ENCODE peak calls at places on chromosome 18, in seven cellular contexts. P is heart left ventricle, B is stomach, K is GM20000, F is HFFc6, G is foreskin fibroblast, S is esophagus squamous epithelium. N is an unnamed sample.

GRCh38 chr18:46632401-46633089 is 24.5 kb downstream of the LOXHD1 start:
- DNase-seq in P (no peak), G (peak), F (peak), S (no peak), K (no peak), B (no peak), N (peak)

GRCh38 chr18:75429975-75430374 is 2.5 kb upstream of the SMIM21 start:
- DNase-seq in B (no peak), G (no peak), S (no peak), P (no peak), F (no peak), K (no peak), N (no peak)

GRCh38 chr18:35933982-35934381 is 38.5 kb upstream of the RMP24 start:
- DNase-seq in F (no peak), G (no peak), P (no peak), S (no peak), B (no peak), K (no peak), N (no peak)

GRCh38 chr18:40935423-40935822 is 1019.6 kb upstream of the PIK3C3 start:
- DNase-seq in K (peak), F (peak), P (no peak), B (no peak), G (no peak), S (no peak), N (no peak)

GRCh38 chr18:3717626-3718025 is 267.7 kb downstream of the TGIF1 start:
- DNase-seq in F (no peak), B (no peak), S (no peak), P (no peak), G (no peak), K (no peak), N (no peak)

GRCh38 chr18:6414118-6414722 is 491 bp downstream of the L3MBTL4 start:
- DNase-seq in G (no peak), P (peak), K (peak), F (no peak), S (no peak), B (peak), N (peak)

GRCh38 chr18:62607302-62607701 is 84.5 kb downstream of the ZCCHC2 start:
- DNase-seq in P (no peak), G (no peak), B (no peak), K (no peak), S (no peak), F (no peak), N (no peak)

GRCh38 chr18:76572517-76573247 is 77.6 kb upstream of the ZNF516 start:
- DNase-seq in B (no peak), P (no peak), G (no peak), K (no peak), S (no peak), F (no peak), N (peak)

GRCh38 chr18:79916128-79916494 is 35.3 kb downstream of the SLC66A2 start:
- DNase-seq in B (no peak), G (no peak), F (no peak), P (no peak), S (no peak), K (no peak), N (no peak)

GRCh38 chr18:74063023-74063422 is 84.6 kb downstream of the FBXO15 start:
- DNase-seq in G (no peak), B (no peak), K (peak), P (no peak), F (no peak), S (no peak), N (no peak)

GRCh38 chr18:21391074-21391673 is 149.1 kb downstream of the GREB1L start:
- DNase-seq in F (peak), G (peak), B (no peak), P (no peak), K (no peak), S (no peak), N (no peak)

GRCh38 chr18:22422909-22423548 is 5.3 kb upstream of the CTAGE1 start:
- DNase-seq in P (peak), K (no peak), B (peak), G (no peak), S (no peak), F (no peak), N (no peak)

GRCh38 chr18:32373995-32374394 is 96.7 kb downstream of the GAREM1 start:
- DNase-seq in G (peak), F (no peak), B (no peak), S (no peak), K (no peak), P (no peak), N (no peak)

GRCh38 chr18:78406743-78407455 is 572.7 kb upstream of the SALL3 start:
- DNase-seq in K (no peak), G (no peak), S (no peak), B (peak), P (no peak), F (no peak), N (no peak)

GRCh38 chr18:55455938-55456337 is 132.1 kb downstream of the TCF4 start:
- DNase-seq in P (no peak), S (no peak), K (no peak), B (no peak), G (no peak), F (no peak), N (no peak)

GRCh38 chr18:36580266-36580665 is 248.5 kb downstream of the TPGS2 start:
- DNase-seq in F (peak), P (peak), S (no peak), G (no peak), B (no peak), K (no peak), N (no peak)

GRCh38 chr18:62611395-62612241 is 88.8 kb downstream of the ZCCHC2 start:
- DNase-seq in K (no peak), F (no peak), G (no peak), S (no peak), P (peak), B (no peak), N (no peak)

GRCh38 chr18:50170004-50170403 is 24.9 kb downstream of the MYO5B start:
- DNase-seq in F (no peak), P (no peak), G (no peak), S (no peak), K (no peak), B (no peak), N (no peak)

GRCh38 chr18:2846241-2846637 is 567 bp upstream of the EMILIN2 start:
- DNase-seq in S (no peak), B (no peak), F (no peak), G (no peak), K (peak), P (no peak), N (no peak)

GRCh38 chr18:5294113-5294617 is 1.4 kb downstream of the ZBTB14 start:
- DNase-seq in B (peak), F (no peak), S (peak), G (no peak), K (no peak), P (no peak), N (no peak)

GRCh38 chr18:78792736-78793135 is 186.9 kb upstream of the SALL3 start:
- DNase-seq in G (no peak), P (no peak), F (no peak), B (no peak), K (no peak), S (no peak), N (no peak)

GRCh38 chr18:31648966-31649429 is 35.4 kb downstream of the B4GALT6 start:
- DNase-seq in P (no peak), F (peak), G (peak), K (peak), B (no peak), S (no peak), N (no peak)

GRCh38 chr18:7133181-7133580 is 15.6 kb upstream of the LAMA1 start:
- DNase-seq in S (no peak), P (no peak), B (no peak), G (peak), F (peak), K (no peak), N (no peak)

GRCh38 chr18:79385326-79385725 is 10.4 kb upstream of the NFATC1 start:
- DNase-seq in S (no peak), G (no peak), F (no peak), K (no peak), P (no peak), B (no peak), N (peak)

GRCh38 chr18:58037163-58037562 is 6.9 kb upstream of the NEDD4L start:
- DNase-seq in G (no peak), S (no peak), B (no peak), F (no peak), P (no peak), K (no peak), N (no peak)

GRCh38 chr18:48791636-48792105 is 159.1 kb downstream of the SMAD7 start:
- DNase-seq in K (no peak), G (no peak), P (no peak), B (no peak), S (no peak), F (peak), N (no peak)

GRCh38 chr18:44195394-44196140 is 485.1 kb upstream of the SETBP1 start:
- DNase-seq in B (no peak), G (peak), K (no peak), S (no peak), P (no peak), F (no peak), N (no peak)

GRCh38 chr18:57440331-57441101 is 5.3 kb downstream of the ONECUT2 start:
- DNase-seq in B (no peak), G (no peak), S (no peak), K (peak), P (no peak), F (no peak), N (no peak)

GRCh38 chr18:79871481-79872091 is 73.8 kb downstream of the KCNG2 start:
- DNase-seq in G (no peak), S (no peak), F (no peak), P (no peak), B (no peak), K (no peak), N (peak)

GRCh38 chr18:23835076-23835475 is 145.8 kb downstream of the LAMA3 start:
- DNase-seq in P (no peak), S (no peak), G (no peak), K (no peak), B (no peak), F (peak), N (no peak)

GRCh38 chr18:5058768-5059539 is 138.1 kb downstream of the AKAIN1 start:
- DNase-seq in K (peak), F (no peak), G (no peak), B (no peak), P (no peak), S (no peak), N (no peak)

GRCh38 chr18:64099244-64099643 is 49.6 kb downstream of the LINC00305 start:
- DNase-seq in S (no peak), F (no peak), K (no peak), B (no peak), G (no peak), P (no peak), N (no peak)

GRCh38 chr18:64100136-64100922 is 48.6 kb downstream of the LINC00305 start:
- DNase-seq in P (no peak), G (no peak), F (no peak), S (no peak), K (peak), B (no peak), N (no peak)

DNA sequence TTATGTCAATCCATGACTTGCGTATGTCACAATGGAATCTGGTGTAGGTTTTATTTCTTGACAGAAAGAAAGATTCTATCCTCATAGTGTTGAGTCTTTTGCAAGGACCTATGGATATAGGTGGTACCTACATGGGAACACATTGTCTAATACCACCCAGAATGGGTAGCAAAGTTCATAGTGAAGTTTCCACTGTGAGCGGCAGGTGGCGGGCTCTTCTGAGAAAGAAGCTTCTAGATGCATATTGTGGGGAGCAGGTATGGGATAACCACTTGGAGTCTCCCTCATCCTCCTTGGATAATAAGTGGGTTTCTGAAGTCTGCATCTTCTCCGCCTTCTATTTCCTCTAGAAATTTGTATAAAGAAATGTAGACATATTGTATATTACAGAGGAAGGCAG is 44.9 kb downstream of the LINC00305 start:
- DNase-seq in G (no peak), B (no peak), P (no peak), F (no peak), S (no peak), K (no peak), N (no peak)
- TF ChIP-seq CTCF in G (no peak), B (no peak), P (no peak), F (peak), S (no peak), K (no peak), N (no peak)

DNA sequence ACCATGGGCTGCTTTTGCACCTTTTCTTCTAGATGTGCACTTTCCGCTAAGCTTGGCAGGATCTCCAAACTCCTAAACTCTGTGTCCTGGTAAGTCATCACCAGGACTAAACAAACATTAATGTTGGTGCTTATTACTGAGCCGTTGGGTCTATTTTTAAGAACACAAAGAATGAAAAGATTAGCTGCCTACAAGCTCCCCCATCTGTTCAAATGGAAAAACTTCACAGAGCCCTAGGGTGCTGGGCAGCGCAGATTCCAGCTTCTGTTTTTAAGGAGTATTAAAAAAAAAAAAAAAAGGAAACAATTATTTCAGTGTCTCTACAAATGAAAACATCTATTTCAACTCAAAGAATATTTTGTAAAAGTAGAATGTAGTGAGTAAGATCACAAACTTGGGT is 97.8 kb upstream of the AQP4 start:
- DNase-seq in S (no peak), G (no peak), F (no peak), P (no peak), B (no peak), K (no peak), N (no peak)
- TF ChIP-seq CTCF in S (no peak), G (no peak), F (peak), P (peak), B (no peak), K (no peak), N (peak)

GRCh38 chr18:8898990-8899389 is 193.6 kb downstream of the MTCL1 start:
- DNase-seq in P (no peak), K (no peak), S (no peak), G (no peak), B (no peak), F (no peak), N (peak)

GRCh38 chr18:8900552-8900951 is 195.2 kb downstream of the MTCL1 start:
- DNase-seq in G (no peak), S (no peak), P (no peak), K (no peak), F (no peak), B (no peak), N (peak)

GRCh38 chr18:8904316-8904715 is 198.2 kb upstream of the NDUFV2 start:
- DNase-seq in G (no peak), B (no peak), P (no peak), K (no peak), F (no peak), S (no peak), N (no peak)

GRCh38 chr18:8895987-8896619 is 190.7 kb downstream of the MTCL1 start:
- DNase-seq in F (peak), S (no peak), G (peak), K (no peak), P (no peak), B (no peak), N (peak)

DNA sequence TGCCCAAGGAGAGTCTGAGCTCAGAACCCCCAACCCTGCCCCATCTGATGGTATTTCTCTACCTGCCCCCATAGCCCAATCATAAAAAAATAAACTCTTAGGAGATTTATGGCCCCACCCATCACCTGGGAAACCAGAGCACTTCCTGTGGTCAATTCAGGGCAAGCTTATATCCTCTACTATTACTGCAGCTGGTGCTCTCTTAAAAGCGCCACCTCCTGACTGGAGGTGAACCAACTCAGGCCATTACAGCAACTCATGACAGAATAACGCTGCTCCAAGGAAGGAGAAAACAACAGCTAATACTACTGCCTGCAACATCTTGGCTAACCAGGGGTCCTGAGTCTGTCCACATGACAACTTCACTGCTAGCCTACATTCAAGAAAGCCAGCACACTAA is 195.7 kb downstream of the MTCL1 start:
- DNase-seq in K (no peak), P (no peak), S (no peak), F (no peak), G (no peak), B (no peak), N (no peak)
- TF ChIP-seq CTCF in K (no peak), P (no peak), S (no peak), F (no peak), G (no peak), B (no peak), N (no peak)

GRCh38 chr18:60082790-60083189 is 183.0 kb downstream of the PMAIP1 start:
- DNase-seq in K (no peak), G (no peak), P (no peak), B (no peak), F (no peak), S (no peak), N (no peak)
- TF ChIP-seq CTCF in K (no peak), G (no peak), P (no peak), B (no peak), F (no peak), S (no peak), N (no peak)

DNA sequence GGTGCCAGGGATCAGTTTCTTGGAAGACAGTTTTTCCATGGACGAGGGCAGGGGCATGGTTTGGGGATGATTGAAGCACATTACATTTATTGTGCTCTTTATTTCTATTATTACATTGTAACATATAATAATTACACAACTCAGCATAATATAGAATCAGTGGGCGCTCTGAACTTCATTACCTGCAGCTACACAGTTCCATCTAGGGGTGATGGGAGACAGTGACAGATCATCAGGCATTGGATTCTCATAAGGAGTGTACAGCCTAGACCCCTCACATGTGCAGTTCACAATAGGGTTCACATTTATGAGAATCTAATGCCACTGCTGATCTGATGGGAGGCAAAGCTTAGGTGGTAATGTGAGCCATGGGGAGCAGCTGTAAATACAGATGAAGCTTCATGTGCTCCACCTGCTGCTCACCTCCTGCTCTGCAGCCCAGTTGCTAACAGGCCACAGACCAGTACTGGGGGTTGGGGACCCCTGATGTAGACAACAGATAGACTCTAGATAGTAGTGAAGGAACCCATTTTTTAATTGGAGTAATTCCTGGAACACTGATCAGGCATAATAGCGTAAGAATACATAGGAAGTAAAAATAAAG is 41.5 kb upstream of the MC4R start:
- DNase-seq in F (peak), K (no peak), S (no peak), G (no peak), P (no peak), B (no peak), N (no peak)
- TF ChIP-seq CTCF in F (peak), K (peak), S (no peak), G (peak), P (no peak), B (no peak), N (peak)

GRCh38 chr18:12079504-12080237 is 14.0 kb upstream of the ANKRD62 start:
- DNase-seq in P (peak), S (no peak), K (no peak), G (no peak), B (no peak), F (no peak), N (no peak)

GRCh38 chr18:12076424-12077140 is 17.1 kb upstream of the ANKRD62 start:
- DNase-seq in G (peak), S (no peak), B (peak), K (peak), P (no peak), F (no peak), N (no peak)

GRCh38 chr18:12074734-12075133 is 18.9 kb upstream of the ANKRD62 start:
- DNase-seq in B (no peak), S (no peak), F (no peak), G (no peak), K (no peak), P (peak), N (no peak)
- TF ChIP-seq CTCF in B (no peak), S (no peak), F (no peak), G (no peak), K (no peak), P (no peak), N (peak)

GRCh38 chr18:11728247-11728646 is 39.2 kb downstream of the GNAL start:
- DNase-seq in P (no peak), K (no peak), F (no peak), B (no peak), S (no peak), G (no peak), N (no peak)
- TF ChIP-seq CTCF in P (peak), K (no peak), F (peak), B (no peak), S (no peak), G (no peak), N (peak)

DNA sequence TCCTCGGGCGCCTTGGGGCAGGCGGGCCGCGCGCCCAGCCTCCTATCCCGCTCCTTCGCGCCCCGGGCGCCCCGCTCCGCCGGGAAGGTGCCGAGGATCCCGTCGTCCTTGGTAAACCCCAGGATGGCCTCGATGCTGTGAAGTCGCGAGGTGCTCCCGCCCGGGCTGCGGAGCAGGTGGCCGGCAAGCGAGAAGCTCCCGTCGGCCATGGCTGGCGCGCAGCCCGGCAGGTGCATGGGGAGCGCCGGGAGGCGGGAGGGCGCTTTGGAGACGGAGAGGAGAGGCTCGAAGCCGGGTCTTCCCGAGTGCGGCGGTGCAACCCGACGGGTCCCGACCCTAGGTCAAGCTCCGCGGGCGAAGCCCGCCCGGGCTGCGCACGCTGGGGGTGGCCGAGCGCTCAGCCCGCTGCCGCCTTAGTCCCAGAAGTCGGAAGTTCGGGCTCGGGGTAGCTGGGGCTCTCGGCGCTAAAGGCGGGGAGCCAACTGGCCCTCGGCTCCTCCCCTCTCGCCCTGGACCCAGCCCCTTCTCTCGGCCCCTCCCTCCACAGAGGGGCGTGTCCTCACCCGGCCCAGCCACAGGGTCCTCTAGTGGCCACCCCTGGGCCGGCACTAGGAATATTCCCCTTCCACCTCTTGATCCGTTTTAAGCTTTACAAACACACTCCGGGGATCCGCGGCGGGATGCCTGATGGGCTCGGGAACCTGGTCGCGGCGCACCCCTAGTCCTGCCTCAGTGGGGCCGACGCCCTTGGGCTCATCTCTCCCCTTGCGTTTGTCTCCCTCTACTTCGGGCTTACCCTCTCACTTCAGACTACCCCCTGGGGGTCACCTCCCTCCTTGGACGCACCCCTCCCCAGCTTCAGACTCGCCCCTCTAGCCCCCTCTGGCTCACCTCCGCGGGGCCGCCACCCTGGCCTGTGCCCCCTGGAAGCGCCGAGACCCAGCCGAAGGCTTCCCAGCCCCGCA is at the start of gene RAX:
- DNase-seq in F (no peak), K (peak), B (no peak), S (no peak), P (no peak), G (no peak), N (no peak)
- TF ChIP-seq CTCF in F (peak), K (peak), B (no peak), S (no peak), P (no peak), G (no peak), N (peak)